ENCODE peak calls at places on chromosome 1, in seven cellular contexts. H is stimulated activated CD8-positive, alpha-beta memory T cell treated with anti-CD3 and anti-CD28 coated beads, Interleukin-4, amount 100 ng/mL, for 24 hours; N is AG09319; S is Calu3; R is OCI-LY7; M is stimulated activated CD4-positive, alpha-beta T cell treated with anti-CD3 and anti-CD28 coated beads, TNF-alpha, amount 100 ng/mL, for 48 hours; B is cardiac septum. I is an unnamed sample.

GRCh38 chr1:116934586-116935207 is 25.0 kb downstream of the PTGFRN start:
- DNase-seq in N (no peak), M (no peak), H (no peak), B (no peak), S (no peak), R (peak), I (no peak)

GRCh38 chr1:206635983-206636354 is 633 bp downstream of the DYRK3 start:
- DNase-seq in N (no peak), M (no peak), R (peak), S (no peak), H (no peak), B (no peak), I (peak)

GRCh38 chr1:230067441-230067870 is 418 bp downstream of the GALNT2 start:
- DNase-seq in R (no peak), H (no peak), B (no peak), N (no peak), M (no peak), S (peak), I (peak)

GRCh38 chr1:11341881-11342552 is 69.0 kb downstream of the UBIAD1 start:
- DNase-seq in S (no peak), N (no peak), B (no peak), H (no peak), M (no peak), R (no peak), I (no peak)

GRCh38 chr1:50155564-50155963 is 46.8 kb downstream of the ELAVL4 start:
- DNase-seq in B (no peak), S (no peak), M (no peak), R (no peak), H (no peak), N (no peak), I (no peak)

GRCh38 chr1:209815931-209816338 is 10.0 kb upstream of the IRF6 start:
- DNase-seq in M (no peak), N (no peak), S (no peak), B (no peak), R (no peak), H (no peak), I (no peak)

GRCh38 chr1:5913078-5913845 is 79.0 kb downstream of the NPHP4 start:
- DNase-seq in R (no peak), S (no peak), M (no peak), B (peak), N (no peak), H (no peak), I (no peak)

GRCh38 chr1:69568435-69569280 is 936 bp downstream of the LRRC7 start:
- DNase-seq in B (no peak), S (no peak), M (no peak), N (no peak), R (no peak), H (no peak), I (no peak)

GRCh38 chr1:13792429-13792828 is 92.4 kb downstream of the PRDM2 start:
- DNase-seq in M (no peak), B (no peak), H (no peak), S (no peak), R (no peak), N (no peak), I (no peak)

GRCh38 chr1:165169028-165169427 is 187.5 kb downstream of the LMX1A start:
- DNase-seq in S (peak), H (no peak), B (no peak), M (no peak), N (no peak), R (no peak), I (no peak)

GRCh38 chr1:205537386-205538018 is 33.0 kb downstream of the CDK18 start:
- DNase-seq in S (no peak), N (no peak), H (no peak), B (no peak), M (no peak), R (no peak), I (no peak)

GRCh38 chr1:155173478-155174333 is at the start of gene TRIM46:
- DNase-seq in M (peak), N (no peak), R (peak), H (peak), B (peak), S (no peak), I (no peak)

GRCh38 chr1:9376886-9377333 is 84.2 kb downstream of the SPSB1 start:
- DNase-seq in M (no peak), N (no peak), R (no peak), H (no peak), B (no peak), S (no peak), I (no peak)

GRCh38 chr1:28259252-28259934 is at the start of gene SESN2:
- DNase-seq in B (peak), N (peak), M (peak), H (peak), R (peak), S (peak), I (peak)

GRCh38 chr1:248810727-248811513 is 14.8 kb downstream of the SH3BP5L start:
- DNase-seq in M (no peak), N (no peak), S (no peak), B (no peak), H (no peak), R (no peak), I (no peak)

GRCh38 chr1:230359992-230360391 is 66.1 kb downstream of the PGBD5 start:
- DNase-seq in N (peak), M (no peak), B (no peak), S (no peak), R (no peak), H (no peak), I (no peak)

GRCh38 chr1:17021896-17022295 is 10.2 kb upstream of the ATP13A2 start:
- DNase-seq in H (no peak), N (no peak), B (no peak), R (no peak), M (no peak), S (no peak), I (no peak)

GRCh38 chr1:175818929-175819328 is 75.5 kb upstream of the TNR start:
- DNase-seq in S (no peak), N (no peak), B (no peak), R (no peak), M (no peak), H (no peak), I (no peak)

GRCh38 chr1:75643460-75643859 is 32.5 kb upstream of the SLC44A5 start:
- DNase-seq in H (no peak), N (no peak), S (peak), R (no peak), B (no peak), M (no peak), I (no peak)

GRCh38 chr1:30414086-30414850 is 309.1 kb downstream of the MATN1 start:
- DNase-seq in N (no peak), B (no peak), M (no peak), R (no peak), S (no peak), H (no peak), I (no peak)

GRCh38 chr1:65629788-65630187 is 162.9 kb upstream of the PDE4B start:
- DNase-seq in M (no peak), H (no peak), S (no peak), R (no peak), B (no peak), N (no peak), I (no peak)

GRCh38 chr1:43129334-43129733 is 42.8 kb downstream of the EBNA1BP2 start:
- DNase-seq in H (no peak), N (no peak), B (no peak), R (no peak), S (no peak), M (no peak), I (no peak)

I was measured in SW480.